ENCODE peak calls at places on chromosomes 11 and 22, in seven cellular contexts. N is foreskin keratinocyte; E is transverse colon; Q is neuronal stem cell; K is right lobe of liver; L is CD8-positive, alpha-beta memory T cell; C is GM23248. Y is an unnamed sample. For H3K4me1, the result is how much of the 10 kb centered on the place peaks cover.

GRCh38 chr11:8577791-8578581 is 16.0 kb downstream of the STK33 start:
- DNase-seq in N (peak), E (no peak), Q (no peak), K (no peak), L (no peak), C (peak), Y (no peak)

GRCh38 chr11:8283510-8284272 is 20.0 kb upstream of the LMO1 start:
- DNase-seq in N (no peak), E (no peak), Q (no peak), K (no peak), L (no peak), C (peak), Y (peak)

GRCh38 chr22:47281126-47282106 is 519.0 kb downstream of the TBC1D22A start:
- DNase-seq in N (no peak), E (no peak), Q (no peak), K (no peak), L (no peak), C (peak), Y (no peak)

GRCh38 chr11:117492578-117493251 is 165.1 kb downstream of the CEP164 start:
- DNase-seq in N (no peak), E (no peak), Q (peak), K (no peak), L (no peak), C (no peak), Y (no peak)

GRCh38 chr11:10303558-10304363 is 1.1 kb upstream of the ADM start:
- DNase-seq in N (peak), E (peak), Q (no peak), K (peak), L (no peak), C (peak), Y (peak)

GRCh38 chr11:94786264-94787126 is 18.3 kb downstream of the AMOTL1 start:
- DNase-seq in N (no peak), E (no peak), Q (no peak), K (no peak), L (no peak), C (peak), Y (no peak)

GRCh38 chr11:29449280-29450074 is 567.4 kb downstream of the KCNA4 start:
- DNase-seq in N (no peak), E (no peak), Q (no peak), K (no peak), L (no peak), C (peak), Y (no peak)

GRCh38 chr11:126544311-126545056 is 189.0 kb downstream of the ST3GAL4 start:
- DNase-seq in N (no peak), E (peak), Q (peak), K (no peak), L (no peak), C (peak), Y (peak)

GRCh38 chr11:17259519-17259918 is 17.0 kb upstream of the NUCB2 start:
- DNase-seq in N (peak), E (no peak), Q (no peak), K (no peak), L (no peak), C (no peak), Y (no peak)

GRCh38 chr11:63663809-63664208 is 7.4 kb downstream of the ATL3 start:
- DNase-seq in N (peak), E (no peak), Q (no peak), K (no peak), L (no peak), C (peak), Y (no peak)

GRCh38 chr11:78039919-78040671 is 17.0 kb upstream of the KCTD14 start:
- DNase-seq in N (peak), E (peak), Q (no peak), K (peak), L (no peak), C (peak), Y (peak)

GRCh38 chr11:79208126-79208525 is 232.7 kb downstream of the TENM4 start:
- DNase-seq in N (no peak), E (no peak), Q (no peak), K (no peak), L (no peak), C (no peak), Y (no peak)

GRCh38 chr11:123407124-123407995 is 22.7 kb upstream of the GRAMD1B start:
- DNase-seq in N (peak), E (peak), Q (peak), K (peak), L (peak), C (peak), Y (peak)

GRCh38 chr11:27025312-27025955 is 15.2 kb upstream of the BBOX1 start:
- DNase-seq in N (no peak), E (no peak), Q (no peak), K (no peak), L (no peak), C (no peak), Y (no peak)

GRCh38 chr11:69677744-69678143 is 2.6 kb upstream of the LTO1 start:
- DNase-seq in N (no peak), E (no peak), Q (no peak), K (no peak), L (no peak), C (peak), Y (no peak)

GRCh38 chr11:119691701-119692546 is 37.1 kb downstream of the NECTIN1 start:
- DNase-seq in N (peak), E (no peak), Q (no peak), K (no peak), L (no peak), C (no peak), Y (no peak)
- H3K27ac ChIP-seq in N (peak), E (no peak), Q (no peak), K (no peak), L (no peak), C (no peak), Y (no peak)

DNA sequence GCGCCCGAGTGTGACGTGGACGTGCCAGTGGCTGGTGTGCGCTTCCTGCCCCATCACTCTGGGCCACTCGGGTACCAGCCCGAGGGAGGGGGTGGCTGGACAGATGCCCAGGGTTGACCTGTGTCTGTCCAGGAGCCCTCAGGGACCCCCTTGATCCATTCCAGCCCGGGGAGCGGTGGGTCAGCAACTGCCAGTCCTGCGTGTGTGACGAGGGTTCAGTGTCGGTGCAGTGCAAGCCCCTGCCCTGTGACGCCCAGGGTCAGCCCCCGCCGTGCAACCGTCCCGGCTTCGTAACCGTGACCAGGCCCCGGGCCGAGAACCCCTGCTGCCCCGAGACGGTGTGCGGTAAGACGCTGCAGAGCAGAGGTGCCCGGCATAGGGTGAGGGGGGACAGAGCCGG is 34.5 kb downstream of the MUC5B start:
- DNase-seq in N (no peak), E (no peak), Q (no peak), K (no peak), L (no peak), C (no peak), Y (no peak)
- H3K4me1 ChIP-seq in N (under half), E (under half), Q (under half), K (under half), L (under half), C (under half), Y (under half)

DNA sequence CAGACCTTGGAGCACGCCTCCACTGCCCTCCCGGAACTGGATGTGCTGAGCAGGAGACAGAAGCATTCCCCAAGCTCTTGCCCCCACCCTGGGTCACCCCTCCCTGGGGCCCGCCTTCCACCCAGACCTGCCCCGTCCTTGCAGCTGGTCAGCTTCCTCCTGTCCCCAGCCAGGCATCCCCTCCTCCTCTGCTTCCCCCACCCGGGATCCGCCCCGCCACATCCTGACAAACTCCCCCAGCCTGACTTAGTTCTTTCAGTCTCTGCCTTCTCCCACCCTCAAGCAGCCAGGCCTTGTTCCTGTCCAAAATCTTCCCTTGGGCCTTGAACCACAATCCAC is 1.1 kb upstream of the PLXNB2 start:
- DNase-seq in N (no peak), E (peak), Q (no peak), K (peak), L (no peak), C (peak), Y (peak)
- H3K27ac ChIP-seq in N (no peak), E (peak), Q (peak), K (peak), L (no peak), C (peak), Y (peak)

GRCh38 chr11:76793391-76793811 is 10.2 kb downstream of the TSKU start:
- DNase-seq in N (no peak), E (no peak), Q (peak), K (no peak), L (no peak), C (no peak), Y (peak)
- H3K4me1 ChIP-seq in N (under half), E (under half), Q (under half), K (half or more), L (under half), C (under half), Y (under half)

GRCh38 chr11:134116210-134116609 is 47.3 kb downstream of the JAM3 start:
- DNase-seq in N (no peak), E (no peak), Q (no peak), K (no peak), L (no peak), C (no peak), Y (no peak)

GRCh38 chr11:134120921-134121526 is 52.2 kb downstream of the JAM3 start:
- DNase-seq in N (no peak), E (no peak), Q (no peak), K (no peak), L (no peak), C (peak), Y (no peak)

GRCh38 chr11:134118016-134118415 is 49.1 kb downstream of the JAM3 start:
- DNase-seq in N (no peak), E (no peak), Q (no peak), K (no peak), L (no peak), C (peak), Y (no peak)

GRCh38 chr11:134119094-134119493 is 50.2 kb downstream of the JAM3 start:
- DNase-seq in N (peak), E (no peak), Q (no peak), K (no peak), L (no peak), C (peak), Y (no peak)

GRCh38 chr11:134120143-134120850 is 51.4 kb downstream of the JAM3 start:
- DNase-seq in N (peak), E (peak), Q (no peak), K (no peak), L (no peak), C (peak), Y (peak)
- H3K27ac ChIP-seq in N (no peak), E (peak), Q (no peak), K (peak), L (no peak), C (peak), Y (peak)

Y was measured in adrenal gland.